ENCODE peak calls at places on chromosomes 13 and 19, in four cellular contexts. G is CD8-positive, alpha-beta T cell; F is lung; H is fibroblast of lung. L is an unnamed sample.

GRCh38 chr19:16607819-16608218 is 20.2 kb downstream of the MED26 start:
- DNase-seq in F (no peak), H (no peak), G (no peak), L (no peak)

GRCh38 chr13:113637262-113638160 is 20.5 kb downstream of the ATP4B start:
- DNase-seq in F (no peak), H (no peak), G (no peak), L (no peak)

GRCh38 chr13:24821207-24821606 is 57.2 kb downstream of the RNF17 start:
- DNase-seq in G (no peak), H (no peak), F (no peak), L (no peak)

GRCh38 chr19:36686365-36687213 is 823 bp upstream of the ZNF567 start:
- DNase-seq in G (no peak), F (no peak), H (peak), L (no peak)

GRCh38 chr19:10888421-10888866 is 17.1 kb downstream of the CARM1 start:
- DNase-seq in H (no peak), F (no peak), G (no peak), L (no peak)

GRCh38 chr19:47742636-47743035 is 2.7 kb upstream of the NOP53 start:
- DNase-seq in G (no peak), F (no peak), H (no peak), L (no peak)

GRCh38 chr19:42250666-42251531 is 4.0 kb downstream of the ERF start:
- DNase-seq in G (peak), F (no peak), H (peak), L (no peak)

GRCh38 chr19:49999371-50000010 is 25.7 kb downstream of the VRK3 start:
- DNase-seq in H (no peak), G (no peak), F (no peak), L (no peak)

GRCh38 chr19:49342291-49342721 is 7.1 kb downstream of the CD37 start:
- DNase-seq in H (no peak), G (no peak), F (no peak), L (no peak)

GRCh38 chr13:112699318-112699918 is 9.6 kb downstream of the ATP11A start:
- DNase-seq in F (no peak), G (no peak), H (no peak), L (no peak)

GRCh38 chr19:50667759-50668231 is 18.6 kb downstream of the C19orf81 start:
- DNase-seq in G (no peak), F (no peak), H (no peak), L (no peak)

GRCh38 chr19:45340232-45340898 is at the start of gene KLC3:
- DNase-seq in G (peak), F (no peak), H (no peak), L (peak)